ENCODE peak calls at places on chromosomes 13 and 19, in five cellular contexts. O is stimulated activated CD8-positive, alpha-beta memory T cell treated with anti-CD3 and anti-CD28 coated beads, Interleukin-4, amount 100 ng/mL, for 1 hour; L is AG08396; Z is T-helper 1 cell; D is left colon. E is an unnamed sample.

GRCh38 chr19:7928741-7929701 is 3.1 kb upstream of the CTXN1 start:
- DNase-seq in O (peak), L (peak), Z (peak), D (no peak), E (peak)

GRCh38 chr13:100234524-100235136 is 145.7 kb downstream of the PCCA start:
- DNase-seq in O (no peak), L (peak), Z (no peak), D (no peak), E (no peak)

GRCh38 chr13:25095862-25096453 is at the start of gene PABPC3:
- DNase-seq in O (no peak), L (no peak), Z (no peak), D (no peak), E (no peak)

GRCh38 chr19:5624741-5625140 is 1.9 kb downstream of the SAFB start:
- DNase-seq in O (no peak), L (no peak), Z (no peak), D (no peak), E (no peak)

GRCh38 chr19:8302357-8302691 is 5.8 kb downstream of the CD320 start:
- DNase-seq in O (no peak), L (no peak), Z (no peak), D (no peak), E (peak)

GRCh38 chr19:18023596-18024212 is 15.7 kb downstream of the ARRDC2 start:
- DNase-seq in O (no peak), L (no peak), Z (peak), D (peak), E (peak)

GRCh38 chr19:28956971-28957370 is 256.0 kb downstream of the UQCRFS1 start:
- DNase-seq in O (no peak), L (no peak), Z (no peak), D (no peak), E (no peak)

GRCh38 chr13:112728375-112729126 is 38.7 kb downstream of the ATP11A start:
- DNase-seq in O (no peak), L (no peak), Z (no peak), D (no peak), E (no peak)

GRCh38 chr19:15644066-15644741 is 3.5 kb downstream of the CYP4F3 start:
- DNase-seq in O (no peak), L (no peak), Z (no peak), D (no peak), E (peak)

GRCh38 chr19:40599331-40600085 is 1.7 kb upstream of the LTBP4 start:
- DNase-seq in O (no peak), L (no peak), Z (no peak), D (no peak), E (no peak)

GRCh38 chr19:46298477-46299003 is 1.7 kb downstream of the HIF3A start:
- DNase-seq in O (no peak), L (no peak), Z (no peak), D (no peak), E (no peak)

GRCh38 chr19:34555447-34555846 is 73.9 kb downstream of the WTIP start:
- DNase-seq in O (no peak), L (peak), Z (no peak), D (no peak), E (no peak)

GRCh38 chr13:30895773-30896172 is 10.3 kb upstream of the MEDAG start:
- DNase-seq in O (no peak), L (peak), Z (no peak), D (no peak), E (no peak)

GRCh38 chr19:27752530-27753184 is 1460.3 kb downstream of the UQCRFS1 start:
- DNase-seq in O (no peak), L (no peak), Z (no peak), D (no peak), E (peak)

GRCh38 chr13:48158290-48158689 is 63.4 kb upstream of the MED4 start:
- DNase-seq in O (no peak), L (no peak), Z (no peak), D (no peak), E (no peak)

GRCh38 chr13:46903748-46904147 is 6.9 kb upstream of the HTR2A start:
- DNase-seq in O (no peak), L (no peak), Z (no peak), D (no peak), E (no peak)

GRCh38 chr13:76971215-76971614 is 20.7 kb upstream of the CLN5 start:
- DNase-seq in O (no peak), L (no peak), Z (no peak), D (no peak), E (no peak)

GRCh38 chr13:24684600-24684998 is 4.4 kb downstream of the ATP12A start:
- DNase-seq in O (no peak), L (no peak), Z (no peak), D (no peak), E (no peak)

GRCh38 chr19:33414667-33415605 is 41.4 kb downstream of the CEBPG start:
- DNase-seq in O (no peak), L (no peak), Z (no peak), D (no peak), E (no peak)

GRCh38 chr19:1914826-1915341 is 9.7 kb downstream of the ADAT3 start:
- DNase-seq in O (no peak), L (no peak), Z (no peak), D (no peak), E (no peak)

GRCh38 chr13:33728271-33729037 is 89.5 kb upstream of the RFC3 start:
- DNase-seq in O (no peak), L (no peak), Z (no peak), D (no peak), E (peak)

GRCh38 chr13:110600980-110601379 is 14.4 kb upstream of the NAXD start:
- DNase-seq in O (no peak), L (no peak), Z (no peak), D (no peak), E (no peak)

GRCh38 chr13:20428666-20429644 is 96.7 kb downstream of the CRYL1 start:
- DNase-seq in O (no peak), L (no peak), Z (no peak), D (no peak), E (no peak)

GRCh38 chr13:52195052-52195837 is 35.8 kb upstream of the NEK3 start:
- DNase-seq in O (peak), L (peak), Z (peak), D (peak), E (peak)

GRCh38 chr19:45922281-45922680 is 7.7 kb upstream of the NANOS2 start:
- DNase-seq in O (no peak), L (no peak), Z (no peak), D (no peak), E (no peak)

GRCh38 chr13:74128171-74128767 is 5.9 kb downstream of the KLF12 start:
- DNase-seq in O (no peak), L (no peak), Z (no peak), D (no peak), E (no peak)

GRCh38 chr13:48316826-48317510 is 13.4 kb downstream of the RB1 start:
- DNase-seq in O (no peak), L (no peak), Z (no peak), D (no peak), E (peak)

GRCh38 chr13:106182404-106182803 is 353.1 kb downstream of the EFNB2 start:
- DNase-seq in O (no peak), L (peak), Z (no peak), D (no peak), E (no peak)

GRCh38 chr13:94028234-94029145 is 451.0 kb downstream of the DCT start:
- DNase-seq in O (no peak), L (no peak), Z (no peak), D (no peak), E (no peak)

GRCh38 chr19:16205205-16206045 is 7.7 kb downstream of the AP1M1 start:
- DNase-seq in O (no peak), L (no peak), Z (no peak), D (no peak), E (peak)